ENCODE peak calls at places on chromosomes 1 and 21, in six cellular contexts. W is heart left ventricle, N is lung, P is ascending aorta, J is AG04450, B is tibial nerve. Z is an unnamed sample.

GRCh38 chr21:32476661-32477423 is 64.3 kb downstream of the EVA1C start:
- DNase-seq in J (no peak), B (no peak), P (no peak), N (no peak), W (no peak), Z (no peak)

GRCh38 chr1:212490276-212490675 is 57.6 kb downstream of the NENF start:
- DNase-seq in J (no peak), N (no peak), W (no peak), P (no peak), B (no peak), Z (no peak)

GRCh38 chr21:43873673-43874072 is 8.7 kb downstream of the AGPAT3 start:
- DNase-seq in B (no peak), W (no peak), J (no peak), P (no peak), N (no peak), Z (no peak)

GRCh38 chr21:31557421-31557955 is 102.0 kb upstream of the SOD1 start:
- DNase-seq in P (no peak), W (no peak), B (no peak), J (no peak), N (no peak), Z (no peak)

GRCh38 chr1:185969028-185969427 is 234.8 kb downstream of the HMCN1 start:
- DNase-seq in B (no peak), N (no peak), J (peak; percentile 16), W (no peak), P (no peak), Z (no peak)

GRCh38 chr1:26530898-26531598 is 1.5 kb downstream of the RPS6KA1 start:
- DNase-seq in J (no peak), N (peak; percentile 89), W (no peak), B (no peak), P (no peak), Z (peak; percentile 45)

GRCh38 chr1:9874412-9874811 is 35.7 kb downstream of the CTNNBIP1 start:
- DNase-seq in W (no peak), N (no peak), J (no peak), B (no peak), P (no peak), Z (no peak)

GRCh38 chr1:247496581-247497285 is 38.8 kb upstream of the OR2B11 start:
- DNase-seq in N (no peak), W (no peak), B (no peak), J (no peak), P (no peak), Z (no peak)

GRCh38 chr1:204927673-204928641 is 57.3 kb downstream of the NFASC start:
- DNase-seq in J (no peak), N (no peak), B (no peak), W (no peak), P (no peak), Z (no peak)

DNA sequence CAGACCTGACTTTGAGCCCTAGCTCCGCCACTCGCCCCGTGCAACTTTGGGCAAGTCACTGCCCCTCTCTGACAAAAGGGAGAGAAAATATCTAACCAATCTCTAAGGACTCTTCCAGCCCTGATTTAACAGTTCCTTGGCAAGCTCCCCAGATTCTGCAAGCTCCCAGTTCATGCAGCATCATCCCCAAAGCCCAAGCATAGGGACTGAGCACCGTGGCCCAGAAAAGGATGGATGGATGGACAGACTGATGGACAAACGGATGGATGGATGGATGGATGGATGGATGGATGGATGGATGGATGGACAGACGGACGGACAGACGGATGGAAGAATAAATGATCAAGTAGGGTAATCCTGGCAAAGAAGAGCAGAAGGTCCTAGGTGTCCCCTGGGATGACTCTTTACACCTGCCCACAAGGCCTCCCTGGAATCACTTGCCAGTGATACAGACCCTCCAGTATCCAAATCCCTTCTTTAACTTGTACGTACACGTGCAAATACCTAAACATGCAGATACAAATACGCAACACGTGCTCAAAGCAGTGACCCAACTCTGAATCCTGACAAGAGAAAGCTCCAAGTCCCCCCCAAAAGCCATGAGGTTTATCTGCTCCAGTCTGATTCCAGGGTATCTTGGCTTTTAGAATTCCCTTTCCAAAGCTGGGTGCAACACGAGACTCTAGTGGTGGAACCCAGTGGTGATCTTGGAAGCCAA is 16.0 kb downstream of the IFFO2 start:
- DNase-seq in B (no peak), J (no peak), P (no peak), W (no peak), N (no peak), Z (no peak)
- TF ChIP-seq CTCF in B (no peak), J (no peak), P (no peak), W (no peak), N (no peak), Z (no peak)

DNA sequence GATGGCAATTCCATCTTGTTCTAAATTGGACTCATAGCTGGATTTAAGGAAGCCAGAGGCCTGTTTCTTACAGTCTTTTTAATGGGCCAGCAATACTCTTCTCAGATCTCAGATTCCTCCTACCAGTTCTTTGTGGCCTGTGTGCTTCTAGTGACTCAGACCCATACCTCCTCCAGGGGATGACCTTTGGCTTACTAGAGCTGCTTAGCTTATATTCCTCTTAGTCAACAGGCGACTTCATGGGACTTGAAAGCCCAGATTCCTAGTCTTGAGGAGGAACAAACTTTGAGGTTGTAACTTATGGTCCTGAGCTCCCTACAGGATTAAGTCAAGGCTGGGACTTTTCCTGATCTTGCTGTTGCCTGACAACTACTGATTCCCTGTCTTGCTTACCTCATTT is 12.4 kb upstream of the PAPPA2 start:
- DNase-seq in P (no peak), N (no peak), B (no peak), J (no peak), W (no peak), Z (no peak)
- H3K4me3 ChIP-seq in P (no peak overlapping the region), N (no peak overlapping the region), B (no peak overlapping the region), J (no peak overlapping the region), W (no peak overlapping the region), Z (no peak overlapping the region)

GRCh38 chr1:109025691-109026090 is 16.2 kb downstream of the WDR47 start:
- DNase-seq in B (no peak), P (no peak), N (no peak), J (no peak), W (no peak), Z (no peak)

GRCh38 chr1:109024651-109025050 is 17.3 kb downstream of the WDR47 start:
- DNase-seq in W (no peak), J (no peak), N (no peak), P (no peak), B (no peak), Z (no peak)

DNA sequence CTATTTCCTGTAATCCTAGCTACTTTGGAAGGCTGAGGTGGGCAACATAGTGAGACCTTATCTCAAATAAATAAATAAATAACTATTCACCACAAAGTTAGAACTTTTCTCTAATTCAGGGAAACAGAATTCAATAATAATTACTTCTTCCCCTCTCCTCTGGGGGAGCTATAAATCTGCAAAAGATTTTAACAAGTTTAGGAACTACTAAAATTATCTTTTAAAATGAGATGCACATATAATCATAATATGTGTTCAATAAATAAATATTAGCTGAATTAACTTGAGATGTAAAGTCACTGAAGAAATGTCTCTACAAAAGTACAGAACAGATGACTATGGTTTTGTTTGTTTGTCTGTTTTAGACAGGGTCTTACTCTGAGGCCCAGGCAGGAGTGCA is 14.1 kb downstream of the WDR47 start:
- DNase-seq in N (no peak), B (no peak), P (no peak), W (no peak), J (no peak), Z (no peak)
- TF ChIP-seq CTCF in N (no peak), B (no peak), P (no peak), W (peak; percentile 26), J (no peak), Z (no peak)

DNA sequence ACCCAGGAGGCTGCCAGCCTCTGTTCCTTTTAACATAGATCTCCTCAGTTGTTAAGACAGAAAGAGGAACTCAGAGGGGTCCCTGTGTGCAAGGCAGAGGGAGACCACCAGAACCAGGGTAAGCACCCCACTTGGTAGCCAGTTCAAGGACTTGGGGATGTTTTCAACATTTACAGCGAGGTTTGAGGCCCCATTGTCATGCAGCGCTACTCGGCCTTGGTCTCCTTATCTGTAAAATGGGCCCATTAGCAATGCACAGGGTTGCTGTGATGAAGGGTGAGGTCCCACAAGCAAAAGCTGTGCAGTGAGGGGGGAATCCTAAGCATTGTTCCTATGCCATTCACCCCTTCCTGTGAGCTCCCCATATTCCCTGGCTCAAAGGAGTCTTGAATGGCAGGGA is 4.2 kb downstream of the SIM2 start:
- DNase-seq in B (no peak), N (no peak), J (no peak), P (no peak), W (no peak), Z (no peak)
- H3K4me3 ChIP-seq in B (no peak overlapping the region), N (no peak overlapping the region), J (no peak overlapping the region), P (no peak overlapping the region), W (no peak overlapping the region), Z (no peak overlapping the region)

DNA sequence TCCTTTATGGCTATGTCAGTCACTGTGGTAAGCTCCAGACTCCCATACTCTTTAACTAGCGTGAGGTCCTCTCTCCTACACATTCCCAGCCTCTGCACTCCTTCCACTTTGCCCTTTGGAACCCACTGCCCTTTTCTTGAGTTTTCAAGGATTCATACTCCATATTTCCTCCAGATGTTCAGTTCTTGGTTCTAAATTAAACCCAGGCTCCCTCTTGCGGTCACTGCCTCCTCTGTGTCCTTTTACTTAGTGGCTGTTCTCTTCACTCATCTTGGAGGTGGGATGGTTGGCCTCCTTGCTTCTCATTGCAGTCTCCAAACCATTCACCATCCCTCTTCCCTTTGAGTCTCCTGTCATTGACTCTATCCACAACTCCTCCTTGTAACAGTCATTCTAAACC is 208.1 kb downstream of the TGFB2 start:
- DNase-seq in J (no peak), W (no peak), B (no peak), P (no peak), N (no peak), Z (no peak)
- TF ChIP-seq CTCF in J (no peak), W (no peak), B (no peak), P (peak; percentile 5), N (no peak), Z (no peak)

DNA sequence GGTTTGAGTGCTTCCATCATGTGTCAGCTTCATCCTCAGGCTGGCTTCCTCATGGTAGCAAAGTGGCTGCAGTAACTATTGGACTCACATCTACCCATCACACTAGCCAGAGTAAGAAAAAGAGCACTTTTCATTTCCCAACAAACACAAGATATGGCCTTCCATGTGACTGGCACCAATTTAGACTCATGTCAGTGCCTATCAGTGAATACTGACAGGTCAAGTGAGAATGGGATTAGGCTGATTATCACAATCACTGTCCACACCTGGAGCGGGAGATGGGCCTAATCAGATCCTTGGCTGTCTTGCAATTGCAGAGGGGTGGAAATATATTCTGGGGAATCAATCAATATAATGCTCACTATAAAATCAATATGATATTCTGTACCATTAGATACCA is 2.9 kb upstream of the RABGAP1L start:
- DNase-seq in W (no peak), J (no peak), N (no peak), B (no peak), P (no peak), Z (no peak)
- H3K4me3 ChIP-seq in W (no peak overlapping the region), J (no peak overlapping the region), N (no peak overlapping the region), B (no peak overlapping the region), P (no peak overlapping the region), Z (no peak overlapping the region)

GRCh38 chr1:31751822-31752241 is 12.3 kb downstream of the ADGRB2 start:
- DNase-seq in N (no peak), P (no peak), J (no peak), B (no peak), W (peak; percentile 59), Z (no peak)
- TF ChIP-seq CTCF in N (no peak), P (no peak), J (no peak), B (no peak), W (no peak), Z (no peak)

Z was measured in astrocyte of the cerebellum.